ENCODE peak calls at places on chromosomes 2 and 18, in six cellular contexts. One of them, this sample, is unnamed.

GRCh38 chr18:63850010-63850409 is 37.5 kb upstream of the SERPINB2 start:
- DNase-seq in epithelial cell of esophagus: peak
- DNase-seq in AG04450: no peak
- DNase-seq in HCT116: peak
- DNase-seq in spleen: no peak
- DNase-seq in right cardiac atrium: no peak
- DNase-seq in this sample: peak

GRCh38 chr2:30282721-30283120 is 51.4 kb downstream of the LBH start:
- DNase-seq in spleen: peak
- DNase-seq in HCT116: no peak
- DNase-seq in epithelial cell of esophagus: no peak
- DNase-seq in right cardiac atrium: no peak
- DNase-seq in AG04450: no peak
- DNase-seq in this sample: no peak

GRCh38 chr18:36153203-36153602 is 23.5 kb downstream of the ELP2 start:
- DNase-seq in HCT116: no peak
- DNase-seq in epithelial cell of esophagus: no peak
- DNase-seq in AG04450: peak
- DNase-seq in spleen: no peak
- DNase-seq in right cardiac atrium: no peak
- DNase-seq in this sample: no peak

GRCh38 chr2:192025607-192026006 is 169.1 kb downstream of the TMEFF2 start:
- DNase-seq in HCT116: no peak
- DNase-seq in right cardiac atrium: no peak
- DNase-seq in epithelial cell of esophagus: no peak
- DNase-seq in spleen: no peak
- DNase-seq in AG04450: no peak
- DNase-seq in this sample: no peak

GRCh38 chr2:179861027-179861776 is at the start of gene ZNF385B:
- DNase-seq in AG04450: no peak
- DNase-seq in HCT116: no peak
- DNase-seq in right cardiac atrium: peak
- DNase-seq in epithelial cell of esophagus: peak
- DNase-seq in spleen: no peak
- DNase-seq in this sample: no peak

GRCh38 chr2:66948234-66948633 is 448.9 kb upstream of the ETAA1 start:
- DNase-seq in right cardiac atrium: no peak
- DNase-seq in AG04450: no peak
- DNase-seq in HCT116: no peak
- DNase-seq in spleen: no peak
- DNase-seq in epithelial cell of esophagus: no peak
- DNase-seq in this sample: no peak

GRCh38 chr18:42446195-42446594 is 491.2 kb downstream of the PIK3C3 start:
- DNase-seq in right cardiac atrium: no peak
- DNase-seq in epithelial cell of esophagus: no peak
- DNase-seq in AG04450: no peak
- DNase-seq in spleen: no peak
- DNase-seq in HCT116: no peak
- DNase-seq in this sample: peak

GRCh38 chr18:10336749-10337148 is 117.7 kb upstream of the APCDD1 start:
- DNase-seq in epithelial cell of esophagus: peak
- DNase-seq in right cardiac atrium: no peak
- DNase-seq in HCT116: no peak
- DNase-seq in spleen: no peak
- DNase-seq in AG04450: no peak
- DNase-seq in this sample: no peak

GRCh38 chr2:232980683-232981082 is 32.4 kb downstream of the NGEF start:
- DNase-seq in spleen: peak
- DNase-seq in HCT116: no peak
- DNase-seq in AG04450: no peak
- DNase-seq in epithelial cell of esophagus: peak
- DNase-seq in right cardiac atrium: no peak
- DNase-seq in this sample: peak

GRCh38 chr2:98084869-98085238 is 2.1 kb upstream of the VWA3B start:
- DNase-seq in epithelial cell of esophagus: no peak
- DNase-seq in AG04450: no peak
- DNase-seq in right cardiac atrium: no peak
- DNase-seq in HCT116: no peak
- DNase-seq in spleen: no peak
- DNase-seq in this sample: no peak

GRCh38 chr2:224412064-224412921 is 10.4 kb upstream of the FAM124B start:
- DNase-seq in AG04450: no peak
- DNase-seq in epithelial cell of esophagus: peak
- DNase-seq in HCT116: no peak
- DNase-seq in spleen: no peak
- DNase-seq in right cardiac atrium: no peak
- DNase-seq in this sample: no peak
- H3K4me3 ChIP-seq in AG04450: no peak
- H3K4me3 ChIP-seq in epithelial cell of esophagus: no peak
- H3K4me3 ChIP-seq in HCT116: no peak
- H3K4me3 ChIP-seq in spleen: no peak
- H3K4me3 ChIP-seq in right cardiac atrium: no peak
- H3K4me3 ChIP-seq in this sample: no peak

GRCh38 chr2:134758632-134759031 is 39.8 kb upstream of the TMEM163 start:
- DNase-seq in epithelial cell of esophagus: no peak
- DNase-seq in right cardiac atrium: no peak
- DNase-seq in spleen: no peak
- DNase-seq in AG04450: no peak
- DNase-seq in HCT116: no peak
- DNase-seq in this sample: no peak
- H3K4me3 ChIP-seq in epithelial cell of esophagus: no peak
- H3K4me3 ChIP-seq in right cardiac atrium: no peak
- H3K4me3 ChIP-seq in spleen: no peak
- H3K4me3 ChIP-seq in AG04450: no peak
- H3K4me3 ChIP-seq in HCT116: no peak
- H3K4me3 ChIP-seq in this sample: no peak

DNA sequence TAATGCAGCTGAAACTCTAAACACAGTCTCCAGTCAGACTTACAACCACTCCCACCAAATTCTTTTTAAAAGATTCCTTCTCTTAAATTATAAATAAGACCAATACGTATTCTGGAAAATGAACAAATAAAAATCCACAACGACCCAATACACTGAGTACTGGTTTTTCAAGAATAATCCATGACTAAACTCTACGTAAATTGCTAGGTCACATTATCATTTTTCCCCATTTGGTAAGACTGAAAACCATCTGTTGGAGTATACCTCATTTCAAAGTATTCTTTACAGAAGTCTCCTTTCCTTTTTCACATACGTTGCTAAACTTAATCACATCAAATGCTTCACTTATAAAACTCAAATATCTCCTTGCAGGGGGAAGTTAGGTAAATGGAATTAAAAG is 6.0 kb downstream of the ZNF516 start:
- DNase-seq in epithelial cell of esophagus: peak
- DNase-seq in spleen: no peak
- DNase-seq in HCT116: no peak
- DNase-seq in AG04450: no peak
- DNase-seq in right cardiac atrium: no peak
- DNase-seq in this sample: no peak
- H3K4me3 ChIP-seq in epithelial cell of esophagus: peak
- H3K4me3 ChIP-seq in spleen: no peak
- H3K4me3 ChIP-seq in HCT116: no peak
- H3K4me3 ChIP-seq in AG04450: no peak
- H3K4me3 ChIP-seq in right cardiac atrium: no peak
- H3K4me3 ChIP-seq in this sample: no peak

GRCh38 chr2:173884403-173884802 is 80.8 kb downstream of the SP3 start:
- DNase-seq in HCT116: peak
- DNase-seq in epithelial cell of esophagus: peak
- DNase-seq in AG04450: no peak
- DNase-seq in right cardiac atrium: peak
- DNase-seq in spleen: peak
- DNase-seq in this sample: peak
- H3K4me3 ChIP-seq in HCT116: no peak
- H3K4me3 ChIP-seq in epithelial cell of esophagus: no peak
- H3K4me3 ChIP-seq in AG04450: no peak
- H3K4me3 ChIP-seq in right cardiac atrium: no peak
- H3K4me3 ChIP-seq in spleen: no peak
- H3K4me3 ChIP-seq in this sample: no peak